ENCODE peak calls at places on chromosomes 12 and 14, in seven cellular contexts. One of them, this sample, is unnamed. For H3K4me1, the result is how much of the 10 kb centered on the place peaks cover.

GRCh38 chr14:29348504-29348903 is 579.1 kb downstream of the PRKD1 start:
- DNase-seq in GM23248: peak
- DNase-seq in Panc1: no peak
- DNase-seq in OCI-LY7: no peak
- DNase-seq in upper lobe of right lung: no peak
- DNase-seq in cardiac muscle cell: no peak
- DNase-seq in astrocyte: peak
- DNase-seq in this sample: no peak

GRCh38 chr12:57545809-57546437 is 1.1 kb downstream of the DCTN2 start:
- DNase-seq in GM23248: no peak
- DNase-seq in Panc1: no peak
- DNase-seq in upper lobe of right lung: peak
- DNase-seq in cardiac muscle cell: no peak
- DNase-seq in OCI-LY7: no peak
- DNase-seq in astrocyte: peak
- DNase-seq in this sample: no peak

GRCh38 chr12:43692064-43692463 is 66.5 kb downstream of the PUS7L start:
- DNase-seq in Panc1: no peak
- DNase-seq in GM23248: peak
- DNase-seq in astrocyte: peak
- DNase-seq in upper lobe of right lung: no peak
- DNase-seq in cardiac muscle cell: peak
- DNase-seq in OCI-LY7: no peak
- DNase-seq in this sample: no peak

GRCh38 chr12:119505001-119505400 is 88.6 kb upstream of the TMEM233 start:
- DNase-seq in upper lobe of right lung: no peak
- DNase-seq in cardiac muscle cell: no peak
- DNase-seq in OCI-LY7: no peak
- DNase-seq in Panc1: no peak
- DNase-seq in GM23248: no peak
- DNase-seq in astrocyte: peak
- DNase-seq in this sample: no peak

GRCh38 chr14:39090548-39091111 is 12.4 kb downstream of the SEC23A start:
- DNase-seq in GM23248: no peak
- DNase-seq in cardiac muscle cell: no peak
- DNase-seq in upper lobe of right lung: no peak
- DNase-seq in OCI-LY7: no peak
- DNase-seq in Panc1: no peak
- DNase-seq in astrocyte: no peak
- DNase-seq in this sample: no peak

GRCh38 chr12:76255692-76256091 is 92.5 kb downstream of the BBS10 start:
- DNase-seq in astrocyte: no peak
- DNase-seq in GM23248: no peak
- DNase-seq in OCI-LY7: no peak
- DNase-seq in cardiac muscle cell: no peak
- DNase-seq in upper lobe of right lung: no peak
- DNase-seq in Panc1: no peak
- DNase-seq in this sample: no peak

GRCh38 chr12:92989715-92990484 is 60.8 kb upstream of the EEA1 start:
- DNase-seq in OCI-LY7: no peak
- DNase-seq in Panc1: no peak
- DNase-seq in upper lobe of right lung: no peak
- DNase-seq in GM23248: no peak
- DNase-seq in astrocyte: no peak
- DNase-seq in cardiac muscle cell: no peak
- DNase-seq in this sample: no peak

GRCh38 chr12:30002677-30003076 is 218.9 kb upstream of the TMTC1 start:
- DNase-seq in Panc1: no peak
- DNase-seq in GM23248: no peak
- DNase-seq in cardiac muscle cell: no peak
- DNase-seq in upper lobe of right lung: no peak
- DNase-seq in astrocyte: no peak
- DNase-seq in OCI-LY7: no peak
- DNase-seq in this sample: no peak

GRCh38 chr12:111544032-111544431 is 55.1 kb downstream of the ATXN2 start:
- DNase-seq in astrocyte: no peak
- DNase-seq in Panc1: no peak
- DNase-seq in upper lobe of right lung: no peak
- DNase-seq in OCI-LY7: no peak
- DNase-seq in cardiac muscle cell: no peak
- DNase-seq in GM23248: no peak
- DNase-seq in this sample: no peak

GRCh38 chr14:90054803-90055202 is 7.0 kb upstream of the KCNK13 start:
- DNase-seq in OCI-LY7: no peak
- DNase-seq in GM23248: no peak
- DNase-seq in Panc1: no peak
- DNase-seq in upper lobe of right lung: no peak
- DNase-seq in cardiac muscle cell: no peak
- DNase-seq in astrocyte: no peak
- DNase-seq in this sample: no peak

GRCh38 chr14:67395876-67396189 is 16.1 kb downstream of the PLEK2 start:
- DNase-seq in OCI-LY7: no peak
- DNase-seq in Panc1: no peak
- DNase-seq in cardiac muscle cell: no peak
- DNase-seq in GM23248: peak
- DNase-seq in astrocyte: no peak
- DNase-seq in upper lobe of right lung: no peak
- DNase-seq in this sample: no peak

GRCh38 chr14:79011920-79012204 is 841.7 kb downstream of the NRXN3 start:
- DNase-seq in astrocyte: peak
- DNase-seq in cardiac muscle cell: no peak
- DNase-seq in GM23248: no peak
- DNase-seq in OCI-LY7: no peak
- DNase-seq in upper lobe of right lung: no peak
- DNase-seq in Panc1: no peak
- DNase-seq in this sample: no peak

GRCh38 chr14:92512807-92513203 is 776 bp upstream of the RIN3 start:
- DNase-seq in Panc1: no peak
- DNase-seq in OCI-LY7: no peak
- DNase-seq in upper lobe of right lung: no peak
- DNase-seq in GM23248: no peak
- DNase-seq in astrocyte: no peak
- DNase-seq in cardiac muscle cell: no peak
- DNase-seq in this sample: no peak

GRCh38 chr12:117002040-117002832 is 91.5 kb downstream of the FBXW8 start:
- DNase-seq in upper lobe of right lung: no peak
- DNase-seq in astrocyte: peak
- DNase-seq in OCI-LY7: no peak
- DNase-seq in Panc1: no peak
- DNase-seq in GM23248: peak
- DNase-seq in cardiac muscle cell: peak
- DNase-seq in this sample: no peak

GRCh38 chr12:5348491-5348890 is 83.4 kb upstream of the NTF3 start:
- DNase-seq in cardiac muscle cell: no peak
- DNase-seq in upper lobe of right lung: no peak
- DNase-seq in GM23248: no peak
- DNase-seq in Panc1: no peak
- DNase-seq in OCI-LY7: no peak
- DNase-seq in astrocyte: no peak
- DNase-seq in this sample: no peak

GRCh38 chr14:51597511-51597920 is 54.2 kb upstream of the FRMD6 start:
- DNase-seq in GM23248: peak
- DNase-seq in Panc1: no peak
- DNase-seq in cardiac muscle cell: no peak
- DNase-seq in astrocyte: peak
- DNase-seq in OCI-LY7: no peak
- DNase-seq in upper lobe of right lung: no peak
- DNase-seq in this sample: no peak

GRCh38 chr14:38079268-38079667 is 128.4 kb upstream of the SSTR1 start:
- DNase-seq in cardiac muscle cell: no peak
- DNase-seq in OCI-LY7: no peak
- DNase-seq in astrocyte: no peak
- DNase-seq in GM23248: peak
- DNase-seq in upper lobe of right lung: no peak
- DNase-seq in Panc1: no peak
- DNase-seq in this sample: no peak

GRCh38 chr12:124906606-124907261 is 7.7 kb downstream of the UBC start:
- DNase-seq in cardiac muscle cell: peak
- DNase-seq in GM23248: peak
- DNase-seq in Panc1: no peak
- DNase-seq in OCI-LY7: peak
- DNase-seq in upper lobe of right lung: peak
- DNase-seq in astrocyte: peak
- DNase-seq in this sample: no peak

GRCh38 chr14:91351508-91351853 is 66.1 kb downstream of the CCDC88C start:
- DNase-seq in astrocyte: no peak
- DNase-seq in GM23248: no peak
- DNase-seq in OCI-LY7: peak
- DNase-seq in cardiac muscle cell: no peak
- DNase-seq in upper lobe of right lung: no peak
- DNase-seq in Panc1: no peak
- DNase-seq in this sample: no peak

GRCh38 chr14:31965735-31966598 is 111.1 kb upstream of the ARHGAP5 start:
- DNase-seq in Panc1: no peak
- DNase-seq in OCI-LY7: no peak
- DNase-seq in cardiac muscle cell: peak
- DNase-seq in upper lobe of right lung: no peak
- DNase-seq in astrocyte: no peak
- DNase-seq in GM23248: peak
- DNase-seq in this sample: no peak

GRCh38 chr12:47819902-47820630 is at the start of gene HDAC7:
- DNase-seq in OCI-LY7: peak
- DNase-seq in upper lobe of right lung: peak
- DNase-seq in Panc1: no peak
- DNase-seq in astrocyte: peak
- DNase-seq in cardiac muscle cell: peak
- DNase-seq in GM23248: peak
- DNase-seq in this sample: peak

GRCh38 chr14:100147181-100147631 is 12.2 kb downstream of the DEGS2 start:
- DNase-seq in cardiac muscle cell: no peak
- DNase-seq in GM23248: no peak
- DNase-seq in upper lobe of right lung: peak
- DNase-seq in OCI-LY7: peak
- DNase-seq in Panc1: no peak
- DNase-seq in astrocyte: no peak
- DNase-seq in this sample: peak

GRCh38 chr12:47736877-47737676 is 11.8 kb upstream of the ENDOU start:
- DNase-seq in astrocyte: peak
- DNase-seq in OCI-LY7: no peak
- DNase-seq in upper lobe of right lung: peak
- DNase-seq in cardiac muscle cell: peak
- DNase-seq in Panc1: no peak
- DNase-seq in GM23248: peak
- DNase-seq in this sample: peak

GRCh38 chr12:54658306-54659264 is 10.4 kb upstream of the DCD start:
- DNase-seq in OCI-LY7: peak
- DNase-seq in GM23248: peak
- DNase-seq in Panc1: peak
- DNase-seq in astrocyte: no peak
- DNase-seq in upper lobe of right lung: no peak
- DNase-seq in cardiac muscle cell: peak
- DNase-seq in this sample: no peak

GRCh38 chr14:26863736-26864135 is 265.9 kb upstream of the NOVA1 start:
- DNase-seq in upper lobe of right lung: no peak
- DNase-seq in cardiac muscle cell: peak
- DNase-seq in OCI-LY7: no peak
- DNase-seq in GM23248: peak
- DNase-seq in astrocyte: peak
- DNase-seq in Panc1: no peak
- DNase-seq in this sample: no peak

DNA sequence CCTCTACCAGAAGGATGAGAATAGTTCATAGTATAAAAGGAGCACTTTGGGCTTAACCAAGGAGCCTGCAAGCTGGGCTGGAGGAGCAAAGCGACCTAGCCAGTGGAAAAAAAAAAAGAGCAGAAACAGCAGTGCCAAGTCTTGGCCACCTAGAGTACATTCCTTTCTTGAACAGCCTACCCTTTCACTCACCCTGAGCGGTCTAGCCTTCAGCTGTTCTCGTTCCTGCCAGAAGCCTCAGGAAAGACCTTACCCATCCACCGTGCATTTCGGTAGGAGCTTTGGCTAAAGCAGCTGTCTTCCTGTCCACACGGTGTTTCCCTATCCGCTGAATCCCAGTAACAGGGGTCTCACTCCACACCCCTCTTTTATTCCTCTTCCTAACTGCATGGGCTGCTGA is 88.7 kb upstream of the METAP2 start:
- DNase-seq in astrocyte: peak
- DNase-seq in GM23248: peak
- DNase-seq in upper lobe of right lung: no peak
- DNase-seq in cardiac muscle cell: peak
- DNase-seq in Panc1: no peak
- DNase-seq in OCI-LY7: peak
- DNase-seq in this sample: no peak
- H3K4me3 ChIP-seq in astrocyte: no peak
- H3K4me3 ChIP-seq in GM23248: peak
- H3K4me3 ChIP-seq in upper lobe of right lung: peak
- H3K4me3 ChIP-seq in cardiac muscle cell: no peak
- H3K4me3 ChIP-seq in Panc1: no peak
- H3K4me3 ChIP-seq in OCI-LY7: peak
- H3K4me3 ChIP-seq in this sample: no peak

GRCh38 chr14:95840094-95840493 is 36.5 kb upstream of the TUNAR start:
- DNase-seq in cardiac muscle cell: no peak
- DNase-seq in astrocyte: no peak
- DNase-seq in GM23248: no peak
- DNase-seq in upper lobe of right lung: no peak
- DNase-seq in OCI-LY7: no peak
- DNase-seq in Panc1: no peak
- DNase-seq in this sample: no peak

GRCh38 chr14:95838862-95839261 is 37.8 kb upstream of the TUNAR start:
- DNase-seq in astrocyte: no peak
- DNase-seq in cardiac muscle cell: no peak
- DNase-seq in upper lobe of right lung: no peak
- DNase-seq in OCI-LY7: no peak
- DNase-seq in Panc1: no peak
- DNase-seq in GM23248: no peak
- DNase-seq in this sample: no peak

DNA sequence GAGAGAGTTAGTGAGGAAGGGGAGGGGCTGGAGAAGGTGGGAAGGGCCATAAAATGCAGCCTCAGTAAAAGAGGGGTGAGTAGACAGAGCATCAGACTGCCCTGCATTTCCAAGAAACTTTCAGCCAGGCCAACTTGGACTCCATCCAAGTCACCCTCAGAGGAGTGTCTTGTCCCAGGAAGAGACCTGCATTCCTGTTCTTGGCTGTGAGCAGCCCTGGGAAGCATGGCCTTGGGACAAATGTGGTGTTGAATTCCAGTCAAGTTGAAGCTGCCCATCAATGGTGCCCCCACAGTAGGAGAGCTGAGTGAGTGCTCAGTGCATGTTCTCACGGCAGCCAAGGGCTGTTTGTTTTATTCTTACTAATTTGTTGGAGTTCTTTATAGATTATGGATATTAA is 35.0 kb upstream of the TUNAR start:
- DNase-seq in astrocyte: no peak
- DNase-seq in GM23248: no peak
- DNase-seq in upper lobe of right lung: no peak
- DNase-seq in Panc1: no peak
- DNase-seq in cardiac muscle cell: no peak
- DNase-seq in OCI-LY7: no peak
- DNase-seq in this sample: no peak
- H3K4me1 ChIP-seq in astrocyte: under half
- H3K4me1 ChIP-seq in GM23248: under half
- H3K4me1 ChIP-seq in upper lobe of right lung: under half
- H3K4me1 ChIP-seq in Panc1: under half
- H3K4me1 ChIP-seq in cardiac muscle cell: under half
- H3K4me1 ChIP-seq in OCI-LY7: under half
- H3K4me1 ChIP-seq in this sample: under half

GRCh38 chr12:45217846-45218245 is 2.0 kb downstream of the ANO6 start:
- DNase-seq in cardiac muscle cell: no peak
- DNase-seq in astrocyte: no peak
- DNase-seq in OCI-LY7: no peak
- DNase-seq in Panc1: no peak
- DNase-seq in GM23248: peak
- DNase-seq in upper lobe of right lung: no peak
- DNase-seq in this sample: no peak
- H3K4me3 ChIP-seq in cardiac muscle cell: peak
- H3K4me3 ChIP-seq in astrocyte: peak
- H3K4me3 ChIP-seq in OCI-LY7: peak
- H3K4me3 ChIP-seq in Panc1: peak
- H3K4me3 ChIP-seq in GM23248: peak
- H3K4me3 ChIP-seq in upper lobe of right lung: peak
- H3K4me3 ChIP-seq in this sample: no peak

GRCh38 chr14:101478796-101479410 is 82.4 kb upstream of the DIO3 start:
- DNase-seq in GM23248: no peak
- DNase-seq in OCI-LY7: no peak
- DNase-seq in upper lobe of right lung: peak
- DNase-seq in cardiac muscle cell: no peak
- DNase-seq in Panc1: no peak
- DNase-seq in astrocyte: no peak
- DNase-seq in this sample: no peak
- H3K4me1 ChIP-seq in GM23248: under half
- H3K4me1 ChIP-seq in OCI-LY7: under half
- H3K4me1 ChIP-seq in upper lobe of right lung: under half
- H3K4me1 ChIP-seq in cardiac muscle cell: under half
- H3K4me1 ChIP-seq in Panc1: under half
- H3K4me1 ChIP-seq in astrocyte: under half
- H3K4me1 ChIP-seq in this sample: under half